ENCODE peak calls at places on chromosomes 12 and 14, in six cellular contexts. C is NCI-H1105 treated with DMSO at 0.1 percent for 48 hours, U is NCI-H1417 treated with DMSO at 0.1 percent for 48 hours, T is HCT116, F is GM12892, Q is K562. Z is an unnamed sample.

GRCh38 chr12:69896653-69897381 is 71.8 kb downstream of the MYRFL start:
- DNase-seq in Q (no peak), T (no peak), U (no peak), F (no peak), C (no peak), Z (no peak)

GRCh38 chr14:79842270-79842669 is 369.0 kb downstream of the DIO2 start:
- DNase-seq in U (no peak), T (no peak), C (no peak), F (no peak), Q (no peak), Z (no peak)

GRCh38 chr12:68236421-68237059 is 10.9 kb upstream of the IL26 start:
- DNase-seq in Q (peak; percentile 49), F (no peak), C (no peak), T (no peak), U (no peak), Z (no peak)

GRCh38 chr12:131088701-131089525 is 135.2 kb downstream of the ADGRD1 start:
- DNase-seq in U (no peak), F (no peak), C (no peak), Q (no peak), T (no peak), Z (no peak)

GRCh38 chr12:62834406-62834805 is 100.5 kb downstream of the PPM1H start:
- DNase-seq in F (no peak), U (no peak), C (no peak), T (no peak), Q (no peak), Z (no peak)

GRCh38 chr14:92481386-92481785 is 32.2 kb upstream of the RIN3 start:
- DNase-seq in U (no peak), T (no peak), C (no peak), F (no peak), Q (no peak), Z (no peak)

GRCh38 chr14:59631237-59631636 is 54.6 kb upstream of the CCDC175 start:
- DNase-seq in C (peak; percentile 60), Q (peak; percentile 31), T (no peak), U (no peak), F (no peak), Z (peak; percentile 39)

GRCh38 chr12:122245553-122245952 is 19.7 kb upstream of the DIABLO start:
- DNase-seq in F (no peak), U (no peak), Q (no peak), T (no peak), C (no peak), Z (no peak)

GRCh38 chr14:50967104-50967503 is 22.8 kb upstream of the PYGL start:
- DNase-seq in F (no peak), U (no peak), Q (no peak), T (no peak), C (no peak), Z (no peak)

GRCh38 chr14:96980835-96981234 is 183.7 kb downstream of the VRK1 start:
- DNase-seq in F (no peak), U (no peak), T (no peak), Q (no peak), C (no peak), Z (no peak)

GRCh38 chr12:123250471-123251383 is 17.5 kb downstream of the MTRFR start:
- DNase-seq in C (peak; percentile 63), U (no peak), F (no peak), T (peak; percentile 69), Q (no peak), Z (no peak)

GRCh38 chr12:69469854-69470188 is 367 bp upstream of the FRS2 start:
- DNase-seq in U (no peak), C (no peak), F (no peak), Q (no peak), T (no peak), Z (no peak)

GRCh38 chr14:23864252-23864651 is 89.3 kb upstream of the DHRS4 start:
- DNase-seq in F (no peak), C (no peak), U (no peak), Q (no peak), T (no peak), Z (no peak)

GRCh38 chr12:94266390-94266789 is 118.0 kb downstream of the PLXNC1 start:
- DNase-seq in F (no peak), T (no peak), C (no peak), U (no peak), Q (no peak), Z (no peak)

GRCh38 chr14:38042356-38042755 is 165.3 kb upstream of the SSTR1 start:
- DNase-seq in Q (no peak), U (no peak), F (no peak), C (no peak), T (peak; percentile 49), Z (no peak)

GRCh38 chr12:13376627-13377373 is 180.3 kb downstream of the EMP1 start:
- DNase-seq in T (no peak), Q (no peak), C (no peak), U (no peak), F (no peak), Z (no peak)

Z was measured in HuH-7.5.